ENCODE peak calls at places on chromosomes 16 and 17, in six cellular contexts. Z is NCI-H1092; X is T-cell; I is HAP-1; T is T-helper 2 cell; K is activated T-cell treated with anti-CD3 and anti-CD28 coated beads, Interleukin-2, amount 50 U/mL, for 4 hours. A is an unnamed sample.

GRCh38 chr17:8125196-8125946 is 1.5 kb upstream of the HES7 start:
- DNase-seq in T (peak), X (peak), K (peak), Z (peak), I (peak), A (peak)

GRCh38 chr17:31424944-31425582 is 33.6 kb downstream of the RAB11FIP4 start:
- DNase-seq in T (no peak), X (no peak), K (no peak), I (peak), Z (peak), A (no peak)

GRCh38 chr17:42249681-42250446 is 26.3 kb downstream of the STAT5B start:
- DNase-seq in K (no peak), T (no peak), I (no peak), X (peak), Z (no peak), A (peak)

GRCh38 chr17:49277638-49278037 is 47.1 kb upstream of the PHOSPHO1 start:
- DNase-seq in Z (no peak), I (no peak), X (no peak), T (no peak), K (no peak), A (no peak)

GRCh38 chr17:30271102-30271501 is 20.6 kb downstream of the BLMH start:
- DNase-seq in X (no peak), Z (no peak), T (no peak), I (no peak), K (no peak), A (no peak)

GRCh38 chr17:76492250-76492988 is 8.8 kb downstream of the RHBDF2 start:
- DNase-seq in X (no peak), I (no peak), K (no peak), T (no peak), Z (no peak), A (no peak)

GRCh38 chr17:55295411-55296170 is 30.8 kb downstream of the HLF start:
- DNase-seq in K (peak), T (peak), Z (peak), I (peak), X (peak), A (peak)

GRCh38 chr17:31722251-31723056 is 136.6 kb downstream of the COPRS start:
- DNase-seq in X (no peak), K (no peak), I (no peak), T (no peak), Z (no peak), A (no peak)

GRCh38 chr17:79082311-79083190 is 7.9 kb downstream of the ENGASE start:
- DNase-seq in X (peak), I (no peak), Z (peak), K (peak), T (peak), A (peak)

GRCh38 chr17:63350364-63350763 is 95.7 kb downstream of the CYB561 start:
- DNase-seq in Z (no peak), I (no peak), K (no peak), X (no peak), T (no peak), A (no peak)

GRCh38 chr16:65702707-65703402 is 581.0 kb upstream of the CDH11 start:
- DNase-seq in X (no peak), T (no peak), I (no peak), K (no peak), Z (no peak), A (no peak)

GRCh38 chr17:27846042-27846655 is 45.8 kb upstream of the NOS2 start:
- DNase-seq in K (no peak), T (no peak), Z (no peak), X (peak), I (no peak), A (peak)

GRCh38 chr16:51731160-51731559 is 580.1 kb upstream of the SALL1 start:
- DNase-seq in I (no peak), T (no peak), Z (peak), K (no peak), X (no peak), A (no peak)